ENCODE peak calls at places on chromosome 15, in eight cellular contexts. M, P, G, O, N, S, A and V are unnamed samples.

GRCh38 chr15:77974098-77974414 is 103.5 kb downstream of the TBC1D2B start:
- DNase-seq in M (no peak), P (peak; percentile 62), G (no peak), O (peak; percentile 78), N (no peak), S (no peak), A (no peak), V (peak; percentile 73)

GRCh38 chr15:67779160-67780111 is 45.9 kb upstream of the SKOR1 start:
- DNase-seq in M (no peak), P (no peak), G (no peak), O (no peak), N (no peak), S (no peak), A (no peak), V (no peak)

GRCh38 chr15:100784493-100785180 is 95.0 kb upstream of the ALDH1A3 start:
- DNase-seq in M (no peak), P (no peak), G (no peak), O (no peak), N (no peak), S (no peak), A (no peak), V (no peak)

GRCh38 chr15:66167854-66168253 is 85.7 kb downstream of the MEGF11 start:
- DNase-seq in M (no peak), P (no peak), G (no peak), O (no peak), N (no peak), S (no peak), A (no peak), V (no peak)

GRCh38 chr15:45253330-45253729 is 1.3 kb downstream of the SLC28A2 start:
- DNase-seq in M (no peak), P (no peak), G (no peak), O (no peak), N (peak; percentile 31), S (no peak), A (no peak), V (peak; percentile 3)

GRCh38 chr15:70669966-70670658 is 93.2 kb downstream of the UACA start:
- DNase-seq in M (peak; percentile 96), P (peak; percentile 13), G (peak; percentile 25), O (no peak), N (no peak), S (no peak), A (no peak), V (no peak)

GRCh38 chr15:101010781-101011180 is 91.6 kb downstream of the LRRK1 start:
- DNase-seq in M (no peak), P (no peak), G (no peak), O (no peak), N (no peak), S (no peak), A (no peak), V (no peak)

GRCh38 chr15:89898628-89899302 is 5.0 kb upstream of the AP3S2 start:
- DNase-seq in M (peak; percentile 46), P (peak; percentile 58), G (peak; percentile 69), O (peak; percentile 59), N (peak; percentile 75), S (peak; percentile 34), A (peak; percentile 44), V (peak; percentile 78)

GRCh38 chr15:67826717-67827560 is 1.6 kb downstream of the SKOR1 start:
- DNase-seq in M (no peak), P (peak; percentile 16), G (no peak), O (peak; percentile 22), N (no peak), S (no peak), A (no peak), V (no peak)

GRCh38 chr15:51205050-51205707 is 110.5 kb upstream of the TNFAIP8L3 start:
- DNase-seq in M (no peak), P (peak; percentile 39), G (no peak), O (no peak), N (no peak), S (no peak), A (no peak), V (peak; percentile 78)

GRCh38 chr15:46386356-46386755 is 751.5 kb downstream of the SQOR start:
- DNase-seq in M (no peak), P (no peak), G (no peak), O (no peak), N (no peak), S (no peak), A (no peak), V (no peak)

GRCh38 chr15:83753872-83754493 is 100.1 kb downstream of the ADAMTSL3 start:
- DNase-seq in M (no peak), P (no peak), G (no peak), O (no peak), N (no peak), S (no peak), A (no peak), V (no peak)

GRCh38 chr15:101248274-101248673 is 3.6 kb downstream of the CHSY1 start:
- DNase-seq in M (no peak), P (no peak), G (no peak), O (no peak), N (no peak), S (no peak), A (no peak), V (no peak)

GRCh38 chr15:69843927-69844326 is 253.8 kb downstream of the TLE3 start:
- DNase-seq in M (no peak), P (no peak), G (no peak), O (no peak), N (no peak), S (no peak), A (no peak), V (no peak)

GRCh38 chr15:92657486-92657885 is 1.9 kb upstream of the FAM174B start:
- DNase-seq in M (no peak), P (no peak), G (no peak), O (no peak), N (no peak), S (no peak), A (no peak), V (no peak)

GRCh38 chr15:81229596-81229995 is 32.9 kb downstream of the IL16 start:
- DNase-seq in M (no peak), P (no peak), G (no peak), O (no peak), N (no peak), S (no peak), A (no peak), V (no peak)

GRCh38 chr15:66617137-66618090 is 51.6 kb upstream of the LCTL start:
- DNase-seq in M (no peak), P (peak; percentile 93), G (peak; percentile 73), O (peak; percentile 74), N (peak; percentile 86), S (no peak), A (peak; percentile 69), V (no peak)

GRCh38 chr15:42760759-42761158 is 23.8 kb upstream of the CDAN1 start:
- DNase-seq in M (no peak), P (no peak), G (no peak), O (no peak), N (no peak), S (no peak), A (no peak), V (no peak)

GRCh38 chr15:29825205-29825604 is 2.9 kb upstream of the TJP1 start:
- DNase-seq in M (no peak), P (no peak), G (no peak), O (no peak), N (peak; percentile 65), S (no peak), A (no peak), V (no peak)

GRCh38 chr15:65954289-65954741 is 85.0 kb downstream of the RAB11A start:
- DNase-seq in M (no peak), P (peak; percentile 89), G (no peak), O (no peak), N (peak; percentile 74), S (no peak), A (no peak), V (peak; percentile 82)

GRCh38 chr15:74535388-74536084 is 5.5 kb upstream of the ARID3B start:
- DNase-seq in M (no peak), P (no peak), G (no peak), O (no peak), N (peak; percentile 48), S (no peak), A (no peak), V (no peak)

GRCh38 chr15:34799149-34799824 is 3.9 kb upstream of the ACTC1 start:
- DNase-seq in M (peak; percentile 68), P (peak; percentile 70), G (peak; percentile 38), O (no peak), N (no peak), S (no peak), A (no peak), V (peak; percentile 68)

GRCh38 chr15:61101543-61101942 is 127.6 kb downstream of the RORA start:
- DNase-seq in M (no peak), P (no peak), G (no peak), O (no peak), N (no peak), S (no peak), A (no peak), V (no peak)

GRCh38 chr15:99682455-99682854 is 50.8 kb downstream of the LYSMD4 start:
- DNase-seq in M (no peak), P (peak; percentile 80), G (peak; percentile 30), O (peak; percentile 26), N (peak; percentile 79), S (no peak), A (no peak), V (peak; percentile 76)

GRCh38 chr15:66611257-66612053 is 45.7 kb upstream of the LCTL start:
- DNase-seq in M (no peak), P (peak; percentile 46), G (no peak), O (no peak), N (no peak), S (no peak), A (no peak), V (no peak)

GRCh38 chr15:92068121-92068520 is 214.6 kb downstream of the SLCO3A1 start:
- DNase-seq in M (no peak), P (no peak), G (no peak), O (no peak), N (no peak), S (no peak), A (no peak), V (no peak)

GRCh38 chr15:31098491-31098917 is 3.0 kb downstream of the TRPM1 start:
- DNase-seq in M (no peak), P (no peak), G (no peak), O (no peak), N (no peak), S (no peak), A (no peak), V (no peak)

GRCh38 chr15:64851503-64851840 is 9.8 kb downstream of the PLEKHO2 start:
- DNase-seq in M (no peak), P (peak; percentile 82), G (peak; percentile 63), O (peak; percentile 74), N (peak; percentile 78), S (no peak), A (no peak), V (no peak)

GRCh38 chr15:52784799-52785671 is 5.1 kb downstream of the ONECUT1 start:
- DNase-seq in M (no peak), P (no peak), G (no peak), O (no peak), N (no peak), S (no peak), A (peak; percentile 25), V (no peak)

GRCh38 chr15:73009306-73010091 is 42.8 kb upstream of the NEO1 start:
- DNase-seq in M (no peak), P (no peak), G (no peak), O (no peak), N (no peak), S (no peak), A (no peak), V (peak; percentile 65)

GRCh38 chr15:40307421-40308165 is at the start of gene PLCB2:
- DNase-seq in M (no peak), P (no peak), G (no peak), O (no peak), N (no peak), S (peak; percentile 61), A (peak; percentile 38), V (no peak)

GRCh38 chr15:88396382-88396781 is 70.8 kb downstream of the MRPL46 start:
- DNase-seq in M (no peak), P (no peak), G (peak; percentile 35), O (no peak), N (no peak), S (no peak), A (no peak), V (no peak)

GRCh38 chr15:74580538-74581350 is 34.9 kb upstream of the CLK3 start:
- DNase-seq in M (no peak), P (no peak), G (no peak), O (no peak), N (no peak), S (no peak), A (no peak), V (peak; percentile 21)

GRCh38 chr15:95784508-95784907 is 546.0 kb upstream of the NR2F2 start:
- DNase-seq in M (no peak), P (no peak), G (no peak), O (no peak), N (no peak), S (no peak), A (no peak), V (no peak)